ENCODE peak calls at places on chromosome 15, in nine cellular contexts. T is midbrain; D is activated T-helper 1 cell treated with Interleukin-2 at 50 U/mL for 16 hours; G is cardiac fibroblast; J is pons; I is activated naive CD4-positive, alpha-beta T cell treated with anti-CD3 and anti-CD28 coated beads for 36 hours; B is tibial nerve; N is ACHN; E is HFFc6. V is an unnamed sample.

GRCh38 chr15:73679964-73680363 is 4.2 kb upstream of the CD276 start:
- DNase-seq in T (no peak), D (no peak), G (no peak), J (no peak), I (no peak), B (no peak), N (no peak), E (no peak), V (no peak)

GRCh38 chr15:57031082-57031481 is 112.6 kb downstream of the TCF12 start:
- DNase-seq in T (no peak), D (no peak), G (no peak), J (no peak), I (no peak), B (no peak), N (no peak), E (no peak), V (no peak)

GRCh38 chr15:95872366-95872771 is 458.1 kb upstream of the NR2F2 start:
- DNase-seq in T (no peak), D (no peak), G (peak; percentile 69), J (no peak), I (no peak), B (no peak), N (no peak), E (peak; percentile 81), V (peak; percentile 93)

GRCh38 chr15:67303490-67304363 is 49.1 kb downstream of the IQCH start:
- DNase-seq in T (peak; percentile 2), D (no peak), G (peak; percentile 55), J (peak; percentile 29), I (peak; percentile 41), B (no peak), N (peak; percentile 33), E (peak; percentile 15), V (peak; percentile 21)

GRCh38 chr15:51117270-51117669 is 22.6 kb upstream of the TNFAIP8L3 start:
- DNase-seq in T (no peak), D (no peak), G (no peak), J (no peak), I (no peak), B (no peak), N (peak; percentile 8), E (no peak), V (peak; percentile 30)

GRCh38 chr15:90316139-90316538 is 35.9 kb upstream of the ZNF774 start:
- DNase-seq in T (no peak), D (no peak), G (no peak), J (no peak), I (no peak), B (no peak), N (no peak), E (no peak), V (no peak)

GRCh38 chr15:36953346-36953745 is 147.0 kb downstream of the MEIS2 start:
- DNase-seq in T (no peak), D (no peak), G (no peak), J (no peak), I (no peak), B (no peak), N (no peak), E (no peak), V (no peak)

GRCh38 chr15:35697549-35698299 is 151.8 kb upstream of the DPH6 start:
- DNase-seq in T (no peak), D (no peak), G (peak; percentile 84), J (no peak), I (no peak), B (no peak), N (peak; percentile 44), E (peak; percentile 32), V (peak; percentile 80)

GRCh38 chr15:39736646-39737550 is 45.7 kb downstream of the FSIP1 start:
- DNase-seq in T (no peak), D (no peak), G (no peak), J (no peak), I (no peak), B (peak; percentile 18), N (no peak), E (no peak), V (no peak)

GRCh38 chr15:83993591-83993990 is 242.0 kb upstream of the GOLGA6L4 start:
- DNase-seq in T (no peak), D (no peak), G (no peak), J (no peak), I (no peak), B (no peak), N (no peak), E (no peak), V (no peak)

GRCh38 chr15:63939531-63940130 is 105.9 kb upstream of the HERC1 start:
- DNase-seq in T (no peak), D (no peak), G (peak; percentile 89), J (no peak), I (peak; percentile 46), B (no peak), N (no peak), E (peak; percentile 22), V (peak; percentile 17)

GRCh38 chr15:69410290-69410874 is 3.8 kb upstream of the KIF23 start:
- DNase-seq in T (peak; percentile 1), D (no peak), G (no peak), J (peak; percentile 33), I (peak; percentile 74), B (no peak), N (peak; percentile 77), E (peak; percentile 40), V (peak; percentile 54)

GRCh38 chr15:48855501-48856440 is 22.2 kb upstream of the EID1 start:
- DNase-seq in T (peak; percentile 15), D (no peak), G (peak; percentile 81), J (peak; percentile 34), I (no peak), B (no peak), N (peak; percentile 55), E (peak; percentile 61), V (peak; percentile 71)

GRCh38 chr15:57296473-57297162 is 79.7 kb upstream of the CGNL1 start:
- DNase-seq in T (no peak), D (no peak), G (no peak), J (no peak), I (no peak), B (no peak), N (no peak), E (no peak), V (no peak)

GRCh38 chr15:101442272-101442671 is 47.2 kb downstream of the PCSK6 start:
- DNase-seq in T (no peak), D (no peak), G (no peak), J (no peak), I (no peak), B (no peak), N (no peak), E (no peak), V (no peak)

GRCh38 chr15:85582719-85583089 is 202.3 kb downstream of the AKAP13 start:
- DNase-seq in T (peak; percentile 13), D (peak; percentile 47), G (peak; percentile 78), J (peak; percentile 64), I (peak; percentile 77), B (no peak), N (no peak), E (no peak), V (no peak)

GRCh38 chr15:62342959-62343358 is 177.9 kb upstream of the C2CD4B start:
- DNase-seq in T (no peak), D (no peak), G (no peak), J (no peak), I (no peak), B (no peak), N (no peak), E (no peak), V (no peak)

GRCh38 chr15:63023351-63023945 is 19.1 kb upstream of the TPM1 start:
- DNase-seq in T (no peak), D (no peak), G (peak; percentile 62), J (no peak), I (no peak), B (no peak), N (no peak), E (peak; percentile 94), V (peak; percentile 52)

GRCh38 chr15:44307712-44308111 is 19.2 kb downstream of the GOLM2 start:
- DNase-seq in T (no peak), D (no peak), G (no peak), J (no peak), I (no peak), B (no peak), N (no peak), E (no peak), V (no peak)

GRCh38 chr15:22224241-22224671 is 143.9 kb downstream of the OR4M2 start:
- DNase-seq in T (no peak), D (no peak), G (no peak), J (no peak), I (peak; percentile 49), B (no peak), N (no peak), E (no peak), V (no peak)

GRCh38 chr15:25870899-25871298 is 7.8 kb upstream of the ATP10A start:
- DNase-seq in T (no peak), D (no peak), G (no peak), J (no peak), I (no peak), B (no peak), N (no peak), E (no peak), V (no peak)

GRCh38 chr15:82018201-82018600 is 27.6 kb downstream of the MEX3B start:
- DNase-seq in T (no peak), D (no peak), G (no peak), J (no peak), I (no peak), B (no peak), N (no peak), E (no peak), V (no peak)

GRCh38 chr15:71357357-71357756 is 242.1 kb downstream of the THSD4 start:
- DNase-seq in T (no peak), D (no peak), G (peak; percentile 33), J (no peak), I (no peak), B (no peak), N (no peak), E (no peak), V (no peak)

GRCh38 chr15:62749036-62749435 is 293.5 kb upstream of the TPM1 start:
- DNase-seq in T (peak; percentile 74), D (no peak), G (no peak), J (peak; percentile 93), I (no peak), B (no peak), N (no peak), E (no peak), V (no peak)

GRCh38 chr15:59158701-59159034 is 48.0 kb upstream of the LDHAL6B start:
- DNase-seq in T (no peak), D (no peak), G (no peak), J (no peak), I (no peak), B (no peak), N (no peak), E (no peak), V (no peak)

GRCh38 chr15:69997701-69998273 is 99.9 kb downstream of the TLE3 start:
- DNase-seq in T (peak; percentile 50), D (no peak), G (peak; percentile 68), J (peak; percentile 44), I (no peak), B (no peak), N (peak; percentile 44), E (no peak), V (peak; percentile 66)

GRCh38 chr15:79475312-79475711 is 43.2 kb downstream of the MINAR1 start:
- DNase-seq in T (no peak), D (no peak), G (no peak), J (no peak), I (no peak), B (no peak), N (no peak), E (peak; percentile 6), V (peak; percentile 3)

GRCh38 chr15:63848881-63849551 is 15.3 kb upstream of the HERC1 start:
- DNase-seq in T (no peak), D (no peak), G (no peak), J (no peak), I (no peak), B (no peak), N (no peak), E (no peak), V (no peak)

GRCh38 chr15:59247364-59247763 is 40.7 kb downstream of the LDHAL6B start:
- DNase-seq in T (peak; percentile 51), D (no peak), G (peak; percentile 84), J (peak; percentile 77), I (peak; percentile 71), B (no peak), N (peak; percentile 67), E (peak; percentile 62), V (peak; percentile 36)

GRCh38 chr15:60423540-60423939 is 25.8 kb upstream of the ANXA2 start:
- DNase-seq in T (no peak), D (no peak), G (peak; percentile 93), J (no peak), I (no peak), B (no peak), N (peak; percentile 92), E (peak; percentile 94), V (peak; percentile 95)